ENCODE peak calls at places on chromosome 11, in six cellular contexts. G is fibroblast of lung, H is tibial artery, N is fibroblast of mammary gland, C is Peyer's patch, A is tibial nerve. O is an unnamed sample.

GRCh38 chr11:26040339-26040738 is 291.6 kb upstream of the ANO3 start:
- DNase-seq in G (no peak), H (no peak), N (no peak), C (no peak), A (no peak), O (no peak)

GRCh38 chr11:125250316-125250870 is 85.8 kb downstream of the PKNOX2 start:
- DNase-seq in G (peak), H (no peak), N (no peak), C (no peak), A (no peak), O (no peak)

GRCh38 chr11:19674831-19675230 is 37.8 kb upstream of the NAV2 start:
- DNase-seq in G (no peak), H (no peak), N (no peak), C (no peak), A (no peak), O (no peak)

GRCh38 chr11:114134870-114135269 is 75.4 kb downstream of the ZBTB16 start:
- DNase-seq in G (peak), H (no peak), N (peak), C (no peak), A (no peak), O (no peak)

GRCh38 chr11:127609025-127609788 is 608.6 kb upstream of the KIRREL3 start:
- DNase-seq in G (no peak), H (no peak), N (no peak), C (no peak), A (no peak), O (no peak)

GRCh38 chr11:7088921-7089320 is at the start of gene RBMXL2:
- DNase-seq in G (no peak), H (peak), N (no peak), C (no peak), A (no peak), O (no peak)

GRCh38 chr11:297666-298405 is 1.5 kb downstream of the IFITM5 start:
- DNase-seq in G (no peak), H (peak), N (peak), C (peak), A (no peak), O (no peak)

GRCh38 chr11:125287467-125288232 is 123.1 kb downstream of the PKNOX2 start:
- DNase-seq in G (peak), H (no peak), N (peak), C (no peak), A (no peak), O (no peak)

GRCh38 chr11:813440-814096 is 3.8 kb downstream of the RPLP2 start:
- DNase-seq in G (no peak), H (no peak), N (peak), C (no peak), A (no peak), O (no peak)

GRCh38 chr11:35276396-35276795 is 137.4 kb downstream of the CD44 start:
- DNase-seq in G (no peak), H (no peak), N (peak), C (no peak), A (no peak), O (no peak)

GRCh38 chr11:35794850-35795249 is 132.3 kb downstream of the TRIM44 start:
- DNase-seq in G (peak), H (no peak), N (peak), C (no peak), A (no peak), O (no peak)

GRCh38 chr11:31109446-31109845 is 260.1 kb downstream of the DCDC1 start:
- DNase-seq in G (no peak), H (no peak), N (no peak), C (no peak), A (no peak), O (no peak)

GRCh38 chr11:61151545-61152252 is 9.5 kb downstream of the VPS37C start:
- DNase-seq in G (no peak), H (no peak), N (no peak), C (no peak), A (no peak), O (no peak)

GRCh38 chr11:17845431-17845881 is 110.9 kb downstream of the KCNC1 start:
- DNase-seq in G (peak), H (no peak), N (peak), C (no peak), A (peak), O (no peak)

GRCh38 chr11:66659785-66660184 is 17.9 kb downstream of the RBM4B start:
- DNase-seq in G (no peak), H (no peak), N (no peak), C (no peak), A (no peak), O (no peak)

GRCh38 chr11:13923716-13924650 is 38.5 kb upstream of the SPON1 start:
- DNase-seq in G (no peak), H (no peak), N (no peak), C (peak), A (no peak), O (no peak)

GRCh38 chr11:59175104-59175503 is 3.2 kb downstream of the DTX4 start:
- DNase-seq in G (no peak), H (no peak), N (no peak), C (no peak), A (no peak), O (no peak)

GRCh38 chr11:94546886-94547285 is 3.2 kb downstream of the FUT4 start:
- DNase-seq in G (no peak), H (no peak), N (no peak), C (no peak), A (no peak), O (no peak)

GRCh38 chr11:13680501-13681264 is 12.2 kb downstream of the FAR1 start:
- DNase-seq in G (peak), H (no peak), N (peak), C (no peak), A (no peak), O (no peak)

GRCh38 chr11:128692750-128693578 is 908 bp upstream of the FLI1 start:
- DNase-seq in G (peak), H (peak), N (peak), C (no peak), A (no peak), O (peak)

GRCh38 chr11:79860336-79860735 is 419.5 kb upstream of the TENM4 start:
- DNase-seq in G (no peak), H (no peak), N (no peak), C (no peak), A (no peak), O (no peak)

GRCh38 chr11:102793677-102794290 is 4.2 kb downstream of the MMP1 start:
- DNase-seq in G (no peak), H (no peak), N (no peak), C (no peak), A (no peak), O (no peak)

GRCh38 chr11:67275606-67276409 is 9.5 kb downstream of the GRK2 start:
- DNase-seq in G (no peak), H (peak), N (no peak), C (no peak), A (no peak), O (no peak)

GRCh38 chr11:110086892-110087309 is 6.3 kb upstream of the ZC3H12C start:
- DNase-seq in G (peak), H (no peak), N (peak), C (no peak), A (peak), O (no peak)

GRCh38 chr11:69685348-69685747 is 10.2 kb upstream of the LTO1 start:
- DNase-seq in G (no peak), H (peak), N (no peak), C (no peak), A (no peak), O (no peak)

GRCh38 chr11:70312401-70313357 is 42.2 kb downstream of the PPFIA1 start:
- DNase-seq in G (no peak), H (no peak), N (no peak), C (no peak), A (no peak), O (no peak)

GRCh38 chr11:125214466-125215204 is 50.1 kb downstream of the PKNOX2 start:
- DNase-seq in G (peak), H (no peak), N (no peak), C (no peak), A (no peak), O (no peak)

GRCh38 chr11:130642994-130643393 is 194.5 kb downstream of the ADAMTS15 start:
- DNase-seq in G (no peak), H (no peak), N (no peak), C (no peak), A (no peak), O (no peak)

GRCh38 chr11:13091373-13091772 is 82.3 kb downstream of the RASSF10 start:
- DNase-seq in G (no peak), H (no peak), N (no peak), C (no peak), A (no peak), O (no peak)

GRCh38 chr11:95055273-95055897 is 6.2 kb downstream of the KDM4F start:
- DNase-seq in G (no peak), H (no peak), N (no peak), C (no peak), A (no peak), O (no peak)

GRCh38 chr11:60887531-60887930 is 18.9 kb downstream of the PRPF19 start:
- DNase-seq in G (peak), H (no peak), N (peak), C (no peak), A (peak), O (no peak)

GRCh38 chr11:67301951-67302516 is 1.3 kb upstream of the SSH3 start:
- DNase-seq in G (peak), H (peak), N (peak), C (no peak), A (no peak), O (no peak)

GRCh38 chr11:35383953-35384352 is 35.4 kb downstream of the SLC1A2 start:
- DNase-seq in G (no peak), H (no peak), N (no peak), C (no peak), A (no peak), O (no peak)

GRCh38 chr11:10067629-10068300 is 226.3 kb downstream of the SBF2 start:
- DNase-seq in G (no peak), H (no peak), N (no peak), C (no peak), A (no peak), O (no peak)

GRCh38 chr11:113674397-113674685 is 31.8 kb downstream of the TMPRSS5 start:
- DNase-seq in G (no peak), H (no peak), N (peak), C (no peak), A (no peak), O (no peak)

GRCh38 chr11:116513894-116514293 is 258.9 kb downstream of the BUD13 start:
- DNase-seq in G (peak), H (peak), N (peak), C (no peak), A (no peak), O (no peak)

GRCh38 chr11:11970556-11970955 is 37.9 kb downstream of the DKK3 start:
- DNase-seq in G (no peak), H (no peak), N (no peak), C (no peak), A (no peak), O (no peak)

GRCh38 chr11:22778642-22779041 is 51.0 kb downstream of the SVIP start:
- DNase-seq in G (no peak), H (no peak), N (no peak), C (no peak), A (no peak), O (no peak)
- TF ChIP-seq CTCF in G (no peak), H (no peak), N (no peak), C (no peak), A (no peak), O (no peak)

GRCh38 chr11:91528965-91529364 is 695.7 kb upstream of the FAT3 start:
- DNase-seq in G (no peak), H (no peak), N (no peak), C (no peak), A (no peak), O (no peak)

DNA sequence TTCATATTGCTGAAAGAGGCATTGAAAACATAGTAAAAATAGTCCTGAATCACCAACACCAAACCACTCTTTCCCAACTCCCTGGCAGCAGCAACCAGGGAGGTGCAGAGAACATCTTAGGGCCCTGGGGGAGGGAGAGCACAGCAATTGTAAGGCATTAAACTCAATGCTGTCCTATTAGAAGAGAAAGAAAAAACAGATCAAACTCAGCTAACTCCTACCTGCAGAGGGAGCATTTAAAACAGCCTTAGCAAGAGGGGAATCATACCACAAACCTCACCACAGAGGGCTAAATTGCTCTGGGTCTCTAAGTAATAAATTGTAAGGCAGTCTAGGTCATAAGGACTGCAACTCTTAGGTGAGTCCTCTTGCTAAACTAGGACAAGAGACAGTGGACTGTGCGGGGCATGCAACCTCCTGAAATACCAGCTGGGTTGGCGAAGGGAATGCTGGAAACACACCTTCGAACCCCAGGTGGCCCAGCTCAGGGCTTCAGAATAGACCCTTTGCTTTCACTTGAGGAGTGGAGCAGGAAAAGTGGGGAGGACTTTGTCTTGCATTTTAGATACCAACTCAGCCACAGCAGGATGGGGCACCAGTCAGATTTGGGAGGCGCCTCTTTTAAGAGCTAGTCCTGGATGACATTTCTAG is 697.1 kb upstream of the FAT3 start:
- DNase-seq in G (no peak), H (no peak), N (no peak), C (no peak), A (no peak), O (no peak)
- TF ChIP-seq CTCF in G (no peak), H (no peak), N (no peak), C (no peak), A (no peak), O (no peak)

GRCh38 chr11:2099523-2100316 is 39.5 kb downstream of the IGF2 start:
- DNase-seq in G (no peak), H (no peak), N (no peak), C (no peak), A (no peak), O (no peak)
- TF ChIP-seq CTCF in G (no peak), H (no peak), N (no peak), C (no peak), A (no peak), O (no peak)

GRCh38 chr11:121157756-121158155 is 56.7 kb downstream of the TECTA start:
- DNase-seq in G (no peak), H (no peak), N (no peak), C (no peak), A (no peak), O (no peak)

GRCh38 chr11:121154473-121154872 is 53.4 kb downstream of the TECTA start:
- DNase-seq in G (no peak), H (no peak), N (no peak), C (no peak), A (no peak), O (no peak)

GRCh38 chr11:121152764-121153163 is 51.7 kb downstream of the TECTA start:
- DNase-seq in G (no peak), H (no peak), N (no peak), C (no peak), A (no peak), O (no peak)

GRCh38 chr11:121153472-121153871 is 52.4 kb downstream of the TECTA start:
- DNase-seq in G (no peak), H (no peak), N (no peak), C (no peak), A (no peak), O (no peak)
- TF ChIP-seq CTCF in G (no peak), H (no peak), N (no peak), C (no peak), A (no peak), O (no peak)

DNA sequence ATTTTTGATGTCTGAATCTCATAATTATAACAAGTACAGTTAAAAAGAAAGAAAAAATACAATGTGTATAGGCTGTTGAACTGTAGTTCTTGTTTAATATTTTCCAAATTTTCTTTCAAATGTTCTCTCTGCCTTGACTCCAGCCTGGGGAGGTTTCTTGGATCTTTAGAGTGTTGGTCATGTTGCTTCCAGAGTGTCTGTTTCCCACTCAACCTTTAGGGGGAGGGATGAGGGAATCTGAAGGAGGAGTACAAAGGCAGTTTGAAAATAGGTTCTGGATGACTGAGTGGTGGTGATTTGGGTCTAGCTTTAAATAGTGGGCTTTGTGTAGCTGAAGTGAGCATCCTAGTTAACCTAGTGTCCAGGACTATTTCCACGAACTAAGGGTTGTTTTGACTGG is 2.0 kb downstream of the CTNND1 start:
- DNase-seq in G (peak), H (no peak), N (peak), C (no peak), A (no peak), O (no peak)
- TF ChIP-seq CTCF in G (peak), H (peak), N (peak), C (peak), A (peak), O (no peak)

GRCh38 chr11:117618273-117618672 is 178.7 kb downstream of the DSCAML1 start:
- DNase-seq in G (no peak), H (no peak), N (no peak), C (no peak), A (no peak), O (no peak)

GRCh38 chr11:117613521-117613920 is 183.5 kb downstream of the DSCAML1 start:
- DNase-seq in G (no peak), H (no peak), N (no peak), C (no peak), A (no peak), O (no peak)

GRCh38 chr11:117612111-117612510 is 184.9 kb downstream of the DSCAML1 start:
- DNase-seq in G (no peak), H (no peak), N (no peak), C (no peak), A (no peak), O (no peak)

GRCh38 chr11:117616979-117617378 is 180.0 kb downstream of the DSCAML1 start:
- DNase-seq in G (no peak), H (no peak), N (no peak), C (no peak), A (no peak), O (no peak)

GRCh38 chr11:117614695-117615094 is 182.3 kb downstream of the DSCAML1 start:
- DNase-seq in G (no peak), H (no peak), N (no peak), C (no peak), A (no peak), O (no peak)
- TF ChIP-seq CTCF in G (no peak), H (no peak), N (no peak), C (no peak), A (no peak), O (no peak)

O was measured in natural killer cell.